ENCODE peak calls at places on chromosomes 7 and 10, in four cellular contexts. One of them, this sample, is unnamed.

GRCh38 chr7:78099715-78100477 is 301.3 kb downstream of the PHTF2 start:
- DNase-seq in uterus: no peak
- DNase-seq in ovary: no peak
- DNase-seq in right lobe of liver: no peak
- DNase-seq in this sample: no peak

GRCh38 chr10:78688945-78689935 is 379.5 kb upstream of the ZMIZ1 start:
- DNase-seq in uterus: peak; percentile 34
- DNase-seq in ovary: no peak
- DNase-seq in right lobe of liver: no peak
- DNase-seq in this sample: no peak

GRCh38 chr7:28383949-28384348 is 28.4 kb upstream of the CREB5 start:
- DNase-seq in uterus: no peak
- DNase-seq in ovary: no peak
- DNase-seq in right lobe of liver: no peak
- DNase-seq in this sample: no peak

GRCh38 chr7:150388306-150388705 is 9.2 kb downstream of the ZNF775 start:
- DNase-seq in ovary: no peak
- DNase-seq in right lobe of liver: no peak
- DNase-seq in uterus: no peak
- DNase-seq in this sample: no peak

GRCh38 chr7:45712057-45712689 is 138.0 kb downstream of the ADCY1 start:
- DNase-seq in ovary: no peak
- DNase-seq in uterus: no peak
- DNase-seq in right lobe of liver: peak; percentile 37
- DNase-seq in this sample: no peak

GRCh38 chr10:22466763-22467334 is 121.6 kb downstream of the SPAG6 start:
- DNase-seq in uterus: no peak
- DNase-seq in right lobe of liver: no peak
- DNase-seq in ovary: no peak
- DNase-seq in this sample: no peak

GRCh38 chr7:135316648-135317313 is 83.1 kb downstream of the STRA8 start:
- DNase-seq in uterus: no peak
- DNase-seq in right lobe of liver: no peak
- DNase-seq in ovary: no peak
- DNase-seq in this sample: no peak

GRCh38 chr10:101693701-101694055 is 1.3 kb downstream of the FBXW4 start:
- DNase-seq in right lobe of liver: no peak
- DNase-seq in ovary: no peak
- DNase-seq in uterus: peak; percentile 19
- DNase-seq in this sample: peak; percentile 25

GRCh38 chr10:86365346-86366032 is 1.1 kb downstream of the GRID1 start:
- DNase-seq in uterus: no peak
- DNase-seq in ovary: no peak
- DNase-seq in right lobe of liver: peak; percentile 42
- DNase-seq in this sample: peak; percentile 50

GRCh38 chr7:112143567-112143966 is 62.6 kb downstream of the DOCK4 start:
- DNase-seq in right lobe of liver: no peak
- DNase-seq in uterus: no peak
- DNase-seq in ovary: no peak
- DNase-seq in this sample: no peak

GRCh38 chr10:125114761-125115391 is 45.5 kb downstream of the CTBP2 start:
- DNase-seq in uterus: no peak
- DNase-seq in ovary: no peak
- DNase-seq in right lobe of liver: no peak
- DNase-seq in this sample: no peak

GRCh38 chr10:47024399-47025252 is 113.4 kb downstream of the PTPN20 start:
- DNase-seq in uterus: peak; percentile 53
- DNase-seq in ovary: peak; percentile 28
- DNase-seq in right lobe of liver: peak; percentile 72
- DNase-seq in this sample: peak; percentile 70

GRCh38 chr7:4215176-4215720 is 466.8 kb upstream of the FOXK1 start:
- DNase-seq in right lobe of liver: no peak
- DNase-seq in uterus: no peak
- DNase-seq in ovary: no peak
- DNase-seq in this sample: no peak

GRCh38 chr7:83655951-83656556 is 7.1 kb upstream of the SEMA3E start:
- DNase-seq in uterus: no peak
- DNase-seq in ovary: no peak
- DNase-seq in right lobe of liver: no peak
- DNase-seq in this sample: no peak

GRCh38 chr10:70578371-70578947 is 24.1 kb downstream of the PRF1 start:
- DNase-seq in ovary: no peak
- DNase-seq in uterus: no peak
- DNase-seq in right lobe of liver: no peak
- DNase-seq in this sample: peak; percentile 76

GRCh38 chr10:59880976-59881510 is 25.3 kb downstream of the CCDC6 start:
- DNase-seq in uterus: no peak
- DNase-seq in right lobe of liver: no peak
- DNase-seq in ovary: no peak
- DNase-seq in this sample: no peak

GRCh38 chr10:12051241-12051640 is 8.6 kb upstream of the UPF2 start:
- DNase-seq in ovary: no peak
- DNase-seq in uterus: no peak
- DNase-seq in right lobe of liver: no peak
- DNase-seq in this sample: no peak

GRCh38 chr10:59079386-59080226 is 96.8 kb upstream of the PHYHIPL start:
- DNase-seq in right lobe of liver: no peak
- DNase-seq in uterus: no peak
- DNase-seq in ovary: no peak
- DNase-seq in this sample: no peak

GRCh38 chr10:124651402-124651887 is 92.7 kb downstream of the FAM53B start:
- DNase-seq in right lobe of liver: no peak
- DNase-seq in ovary: no peak
- DNase-seq in uterus: no peak
- DNase-seq in this sample: no peak

GRCh38 chr10:13716161-13717071 is 129.7 kb downstream of the PRPF18 start:
- DNase-seq in right lobe of liver: no peak
- DNase-seq in ovary: no peak
- DNase-seq in uterus: no peak
- DNase-seq in this sample: no peak

GRCh38 chr10:86876748-86877147 is 80.7 kb downstream of the MMRN2 start:
- DNase-seq in right lobe of liver: no peak
- DNase-seq in uterus: no peak
- DNase-seq in ovary: no peak
- DNase-seq in this sample: no peak

GRCh38 chr7:94656925-94657731 is 1.2 kb upstream of the SGCE start:
- DNase-seq in ovary: peak; percentile 25
- DNase-seq in right lobe of liver: no peak
- DNase-seq in uterus: no peak
- DNase-seq in this sample: peak; percentile 20

GRCh38 chr10:120580651-120581259 is 123.7 kb downstream of the PLPP4 start:
- DNase-seq in ovary: no peak
- DNase-seq in right lobe of liver: no peak
- DNase-seq in uterus: no peak
- DNase-seq in this sample: no peak

GRCh38 chr7:106887376-106887775 is 22.3 kb downstream of the PIK3CG start:
- DNase-seq in uterus: no peak
- DNase-seq in ovary: no peak
- DNase-seq in right lobe of liver: no peak
- DNase-seq in this sample: no peak

GRCh38 chr10:101236376-101237079 is 7.3 kb upstream of the LBX1 start:
- DNase-seq in ovary: no peak
- DNase-seq in right lobe of liver: no peak
- DNase-seq in uterus: no peak
- DNase-seq in this sample: no peak

GRCh38 chr10:125448596-125448995 is 234.4 kb downstream of the TEX36 start:
- DNase-seq in ovary: no peak
- DNase-seq in right lobe of liver: no peak
- DNase-seq in uterus: no peak
- DNase-seq in this sample: no peak

GRCh38 chr10:120098242-120098930 is 205.9 kb downstream of the SEC23IP start:
- DNase-seq in ovary: no peak
- DNase-seq in uterus: no peak
- DNase-seq in right lobe of liver: no peak
- DNase-seq in this sample: no peak

GRCh38 chr10:11810313-11810766 is 12.8 kb upstream of the PROSER2 start:
- DNase-seq in ovary: no peak
- DNase-seq in uterus: no peak
- DNase-seq in right lobe of liver: no peak
- DNase-seq in this sample: no peak

GRCh38 chr7:137007001-137007725 is 138.7 kb downstream of the CHRM2 start:
- DNase-seq in right lobe of liver: no peak
- DNase-seq in ovary: no peak
- DNase-seq in uterus: no peak
- DNase-seq in this sample: no peak

GRCh38 chr7:103074519-103075336 is at the start of the genes ARMC10 and FBXL13:
- DNase-seq in right lobe of liver: peak; percentile 95
- DNase-seq in ovary: peak; percentile 89
- DNase-seq in uterus: peak; percentile 89
- DNase-seq in this sample: peak; percentile 96
- TF ChIP-seq POLR2A in right lobe of liver: peak; percentile 71
- TF ChIP-seq POLR2A in ovary: peak; percentile 41
- TF ChIP-seq POLR2A in uterus: no peak
- TF ChIP-seq POLR2A in this sample: peak; percentile 47

DNA sequence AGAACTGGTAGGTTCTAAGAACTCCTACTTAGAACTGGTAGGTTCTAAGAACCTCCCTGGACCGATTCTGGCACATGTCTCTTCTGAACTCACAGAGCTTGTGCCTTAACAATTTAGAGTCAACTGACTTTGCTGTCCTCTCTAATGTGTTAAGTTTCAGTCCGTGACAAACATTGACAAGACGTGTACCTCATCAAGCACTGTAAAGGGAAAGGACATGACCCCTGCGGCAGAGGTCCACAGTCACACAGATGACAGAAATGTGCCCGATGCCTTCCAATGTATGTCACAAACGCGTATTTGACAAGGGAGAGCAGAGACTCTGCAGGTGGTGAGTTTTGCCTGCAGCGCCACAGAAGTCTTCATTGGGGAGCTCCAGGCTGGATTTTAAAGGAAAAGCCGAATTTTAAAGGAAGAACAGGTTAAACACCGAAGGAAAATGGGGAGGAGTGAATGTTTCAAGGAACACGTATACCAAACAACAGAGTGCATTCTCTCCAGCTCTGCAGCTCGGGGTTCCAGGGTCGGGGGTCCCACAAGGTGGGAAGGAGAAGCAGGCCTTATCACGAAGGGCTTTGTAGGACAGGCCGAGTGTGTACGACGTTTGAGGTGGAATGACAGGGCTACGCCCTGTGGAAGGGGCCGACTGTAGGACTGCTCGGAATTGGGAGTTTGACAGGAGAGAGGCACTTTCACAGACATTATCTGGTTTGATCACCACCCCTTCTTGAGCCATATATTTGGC is 161.2 kb upstream of the KLF14 start:
- DNase-seq in right lobe of liver: no peak
- DNase-seq in ovary: no peak
- DNase-seq in uterus: no peak
- DNase-seq in this sample: no peak
- H3K4me1 ChIP-seq in right lobe of liver: no peaks in the 10 kb centered on the region
- H3K4me1 ChIP-seq in ovary: peaks cover 8% of the 10 kb centered on the region
- H3K4me1 ChIP-seq in uterus: peaks cover 4% of the 10 kb centered on the region
- H3K4me1 ChIP-seq in this sample: peaks cover 65% of the 10 kb centered on the region

DNA sequence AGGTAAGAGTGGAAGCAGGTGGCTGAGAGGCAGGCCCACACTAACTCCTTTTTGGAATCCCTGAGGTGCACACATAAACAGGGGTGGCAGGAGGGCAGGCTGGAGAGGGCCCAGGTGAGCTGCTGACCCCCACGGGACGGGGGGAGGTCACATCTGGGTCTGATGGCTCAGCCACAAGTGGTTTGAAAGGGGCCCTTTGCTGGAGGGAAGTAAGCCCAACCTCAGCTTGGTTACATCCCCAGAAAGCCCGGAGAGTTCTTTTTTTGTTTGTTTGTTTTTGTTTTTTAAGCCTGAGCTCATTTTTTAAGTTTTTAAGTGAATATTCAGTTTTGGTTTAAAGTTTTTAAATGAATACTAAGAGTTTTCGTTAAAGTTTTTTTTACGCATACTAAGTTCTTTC is 72.8 kb upstream of the CUX1 start:
- DNase-seq in ovary: no peak
- DNase-seq in uterus: no peak
- DNase-seq in right lobe of liver: no peak
- DNase-seq in this sample: no peak
- TF ChIP-seq POLR2A in ovary: no peak
- TF ChIP-seq POLR2A in uterus: no peak
- TF ChIP-seq POLR2A in right lobe of liver: no peak
- TF ChIP-seq POLR2A in this sample: no peak

GRCh38 chr7:39688611-39689485 is 65.5 kb downstream of the RALA start:
- DNase-seq in uterus: no peak
- DNase-seq in ovary: no peak
- DNase-seq in right lobe of liver: no peak
- DNase-seq in this sample: no peak
- H3K4me1 ChIP-seq in uterus: peaks cover 5% of the 10 kb centered on the region
- H3K4me1 ChIP-seq in ovary: peaks cover 1% of the 10 kb centered on the region
- H3K4me1 ChIP-seq in right lobe of liver: no peaks in the 10 kb centered on the region
- H3K4me1 ChIP-seq in this sample: no peaks in the 10 kb centered on the region

DNA sequence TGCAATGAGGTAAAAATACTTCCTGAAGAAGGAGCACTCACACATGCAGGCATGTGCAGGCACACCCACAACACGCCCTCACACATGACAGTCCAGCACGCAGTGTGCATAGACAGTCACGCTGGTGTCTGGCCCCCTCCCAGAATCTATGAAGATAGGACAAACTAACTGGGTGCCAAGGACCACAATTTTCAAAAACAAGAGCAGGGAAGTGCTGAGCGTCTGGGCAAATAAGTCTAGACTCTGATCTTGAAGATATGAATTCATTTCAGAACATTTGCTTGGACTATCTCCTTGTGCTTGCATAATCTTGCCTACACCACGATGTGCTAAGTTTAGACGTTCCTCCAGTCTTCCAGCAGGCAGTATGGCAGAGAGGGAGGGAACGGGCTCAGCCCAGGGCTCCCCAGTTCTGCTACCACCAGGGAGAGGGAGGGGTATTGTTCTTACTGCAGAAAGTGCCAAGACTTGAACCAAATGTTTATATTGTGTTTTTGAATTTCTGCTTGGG is 276.5 kb upstream of the KLF6 start:
- DNase-seq in uterus: peak; percentile 61
- DNase-seq in ovary: peak; percentile 31
- DNase-seq in right lobe of liver: no peak
- DNase-seq in this sample: peak; percentile 87
- TF ChIP-seq POLR2A in uterus: no peak
- TF ChIP-seq POLR2A in ovary: no peak
- TF ChIP-seq POLR2A in right lobe of liver: no peak
- TF ChIP-seq POLR2A in this sample: peak; percentile 29

GRCh38 chr7:118902600-118902999 is 678.1 kb downstream of the ANKRD7 start:
- DNase-seq in right lobe of liver: no peak
- DNase-seq in uterus: no peak
- DNase-seq in ovary: no peak
- DNase-seq in this sample: no peak
- H3K4me1 ChIP-seq in right lobe of liver: no peaks in the 10 kb centered on the region
- H3K4me1 ChIP-seq in uterus: no peaks in the 10 kb centered on the region
- H3K4me1 ChIP-seq in ovary: no peaks in the 10 kb centered on the region
- H3K4me1 ChIP-seq in this sample: no peaks in the 10 kb centered on the region

DNA sequence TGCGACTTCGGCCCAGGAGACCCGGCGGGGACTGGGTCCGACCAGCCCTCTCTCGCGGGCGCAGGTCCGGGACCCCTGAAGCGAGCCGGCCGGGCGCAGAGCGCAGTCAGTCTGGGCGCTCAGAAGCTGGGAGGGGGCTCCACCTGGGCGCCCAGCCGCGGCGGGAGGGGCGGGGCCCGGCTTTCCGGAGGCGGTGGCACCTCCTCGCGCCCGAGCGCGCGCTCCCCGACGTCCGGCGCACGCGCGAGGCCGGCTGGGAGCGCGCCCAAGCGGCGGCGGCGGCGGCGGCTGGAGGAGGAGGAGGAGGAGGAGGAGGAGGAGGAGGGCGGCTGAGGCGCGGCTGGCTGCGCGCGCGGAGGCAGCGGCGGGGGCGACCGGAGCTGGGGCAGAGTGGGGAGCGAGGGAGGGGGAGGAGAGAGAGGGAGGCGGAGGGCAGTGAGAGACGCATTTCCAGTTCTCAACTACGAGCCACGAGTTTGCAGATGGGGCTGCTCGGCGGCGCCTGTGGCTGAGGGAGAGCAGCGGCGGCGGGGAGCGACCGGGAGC is at the start of gene PALS2:
- DNase-seq in ovary: peak; percentile 82
- DNase-seq in right lobe of liver: peak; percentile 81
- DNase-seq in uterus: peak; percentile 62
- DNase-seq in this sample: peak; percentile 87
- TF ChIP-seq POLR2A in ovary: peak; percentile 26
- TF ChIP-seq POLR2A in right lobe of liver: peak; percentile 32
- TF ChIP-seq POLR2A in uterus: no peak
- TF ChIP-seq POLR2A in this sample: peak; percentile 26

This sample was measured in Peyer's patch.